ENCODE peak calls at places on chromosomes 6 and 20, in nine cellular contexts. One of them, this sample, is unnamed.

GRCh38 chr20:1266167-1266973 is at the start of gene SNPH:
- DNase-seq in suprapubic skin: peak
- DNase-seq in transverse colon: peak
- DNase-seq in breast epithelium: no peak
- DNase-seq in HCT116: peak
- DNase-seq in prostate gland: peak
- DNase-seq in HL-60: no peak
- DNase-seq in GM12891: peak
- DNase-seq in SK-N-MC: no peak
- DNase-seq in this sample: peak

GRCh38 chr6:158321960-158322359 is 9.7 kb downstream of the TULP4 start:
- DNase-seq in suprapubic skin: no peak
- DNase-seq in transverse colon: no peak
- DNase-seq in breast epithelium: no peak
- DNase-seq in HCT116: no peak
- DNase-seq in prostate gland: no peak
- DNase-seq in HL-60: no peak
- DNase-seq in GM12891: no peak
- DNase-seq in SK-N-MC: peak
- DNase-seq in this sample: no peak

GRCh38 chr6:103036846-103037245 is 1643.3 kb downstream of the GRIK2 start:
- DNase-seq in suprapubic skin: no peak
- DNase-seq in transverse colon: no peak
- DNase-seq in breast epithelium: no peak
- DNase-seq in HCT116: no peak
- DNase-seq in prostate gland: no peak
- DNase-seq in HL-60: no peak
- DNase-seq in GM12891: no peak
- DNase-seq in SK-N-MC: no peak
- DNase-seq in this sample: no peak

GRCh38 chr6:137958809-137959565 is 91.9 kb downstream of the TNFAIP3 start:
- DNase-seq in suprapubic skin: no peak
- DNase-seq in transverse colon: no peak
- DNase-seq in breast epithelium: no peak
- DNase-seq in HCT116: no peak
- DNase-seq in prostate gland: peak
- DNase-seq in HL-60: peak
- DNase-seq in GM12891: no peak
- DNase-seq in SK-N-MC: no peak
- DNase-seq in this sample: no peak

GRCh38 chr20:17610566-17611289 is 40.9 kb downstream of the DSTN start:
- DNase-seq in suprapubic skin: peak
- DNase-seq in transverse colon: peak
- DNase-seq in breast epithelium: peak
- DNase-seq in HCT116: no peak
- DNase-seq in prostate gland: no peak
- DNase-seq in HL-60: no peak
- DNase-seq in GM12891: peak
- DNase-seq in SK-N-MC: no peak
- DNase-seq in this sample: no peak

GRCh38 chr6:37376078-37376743 is 22.4 kb downstream of the RNF8 start:
- DNase-seq in suprapubic skin: no peak
- DNase-seq in transverse colon: no peak
- DNase-seq in breast epithelium: no peak
- DNase-seq in HCT116: no peak
- DNase-seq in prostate gland: no peak
- DNase-seq in HL-60: no peak
- DNase-seq in GM12891: no peak
- DNase-seq in SK-N-MC: no peak
- DNase-seq in this sample: no peak

GRCh38 chr6:118468682-118469465 is 79.2 kb upstream of the PLN start:
- DNase-seq in suprapubic skin: no peak
- DNase-seq in transverse colon: no peak
- DNase-seq in breast epithelium: no peak
- DNase-seq in HCT116: no peak
- DNase-seq in prostate gland: peak
- DNase-seq in HL-60: no peak
- DNase-seq in GM12891: no peak
- DNase-seq in SK-N-MC: no peak
- DNase-seq in this sample: no peak

GRCh38 chr6:166736606-166737005 is 109.6 kb upstream of the RPS6KA2 start:
- DNase-seq in suprapubic skin: no peak
- DNase-seq in transverse colon: no peak
- DNase-seq in breast epithelium: no peak
- DNase-seq in HCT116: peak
- DNase-seq in prostate gland: no peak
- DNase-seq in HL-60: no peak
- DNase-seq in GM12891: no peak
- DNase-seq in SK-N-MC: no peak
- DNase-seq in this sample: no peak

GRCh38 chr20:62959998-62960436 is 7.5 kb downstream of the SLC17A9 start:
- DNase-seq in suprapubic skin: no peak
- DNase-seq in transverse colon: no peak
- DNase-seq in breast epithelium: no peak
- DNase-seq in HCT116: no peak
- DNase-seq in prostate gland: no peak
- DNase-seq in HL-60: no peak
- DNase-seq in GM12891: no peak
- DNase-seq in SK-N-MC: no peak
- DNase-seq in this sample: no peak

GRCh38 chr20:62959101-62959971 is 6.8 kb downstream of the SLC17A9 start:
- DNase-seq in suprapubic skin: no peak
- DNase-seq in transverse colon: no peak
- DNase-seq in breast epithelium: no peak
- DNase-seq in HCT116: no peak
- DNase-seq in prostate gland: no peak
- DNase-seq in HL-60: no peak
- DNase-seq in GM12891: no peak
- DNase-seq in SK-N-MC: no peak
- DNase-seq in this sample: no peak

GRCh38 chr20:62957136-62958117 is 4.9 kb downstream of the SLC17A9 start:
- DNase-seq in suprapubic skin: no peak
- DNase-seq in transverse colon: no peak
- DNase-seq in breast epithelium: no peak
- DNase-seq in HCT116: no peak
- DNase-seq in prostate gland: no peak
- DNase-seq in HL-60: no peak
- DNase-seq in GM12891: no peak
- DNase-seq in SK-N-MC: no peak
- DNase-seq in this sample: no peak

GRCh38 chr20:62956387-62957135 is 4.1 kb downstream of the SLC17A9 start:
- DNase-seq in suprapubic skin: no peak
- DNase-seq in transverse colon: no peak
- DNase-seq in breast epithelium: no peak
- DNase-seq in HCT116: no peak
- DNase-seq in prostate gland: no peak
- DNase-seq in HL-60: no peak
- DNase-seq in GM12891: no peak
- DNase-seq in SK-N-MC: no peak
- DNase-seq in this sample: no peak

GRCh38 chr20:62958388-62959100 is 6.0 kb downstream of the SLC17A9 start:
- DNase-seq in suprapubic skin: no peak
- DNase-seq in transverse colon: no peak
- DNase-seq in breast epithelium: no peak
- DNase-seq in HCT116: no peak
- DNase-seq in prostate gland: no peak
- DNase-seq in HL-60: no peak
- DNase-seq in GM12891: no peak
- DNase-seq in SK-N-MC: no peak
- DNase-seq in this sample: no peak
- TF ChIP-seq POLR2AphosphoS5 in suprapubic skin: no peak
- TF ChIP-seq POLR2AphosphoS5 in transverse colon: no peak
- TF ChIP-seq POLR2AphosphoS5 in breast epithelium: no peak
- TF ChIP-seq POLR2AphosphoS5 in HCT116: no peak
- TF ChIP-seq POLR2AphosphoS5 in prostate gland: no peak
- TF ChIP-seq POLR2AphosphoS5 in HL-60: no peak
- TF ChIP-seq POLR2AphosphoS5 in GM12891: no peak
- TF ChIP-seq POLR2AphosphoS5 in SK-N-MC: no peak
- TF ChIP-seq POLR2AphosphoS5 in this sample: no peak

DNA sequence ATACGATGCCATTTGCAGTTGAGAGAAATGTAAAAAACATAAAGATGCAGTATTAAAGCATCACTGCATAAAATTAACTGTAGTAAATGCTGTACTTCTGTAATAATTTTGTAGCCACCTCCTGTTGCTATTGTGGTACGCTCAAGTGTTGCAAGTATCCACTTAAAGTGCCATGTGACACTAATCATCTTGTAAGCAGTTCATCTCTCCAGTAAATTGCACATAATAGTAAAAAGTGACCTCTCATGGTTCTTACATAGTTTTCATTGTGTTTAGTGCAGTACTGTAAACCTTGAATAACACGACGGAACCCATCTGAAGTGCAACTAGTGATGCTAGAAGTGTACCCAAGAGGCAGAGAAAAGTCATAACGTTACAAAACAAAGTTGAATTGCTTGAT is 190.1 kb upstream of the VGLL2 start:
- DNase-seq in suprapubic skin: no peak
- DNase-seq in transverse colon: no peak
- DNase-seq in breast epithelium: no peak
- DNase-seq in HCT116: no peak
- DNase-seq in prostate gland: no peak
- DNase-seq in HL-60: no peak
- DNase-seq in GM12891: no peak
- DNase-seq in SK-N-MC: no peak
- DNase-seq in this sample: no peak
- TF ChIP-seq POLR2AphosphoS5 in suprapubic skin: no peak
- TF ChIP-seq POLR2AphosphoS5 in transverse colon: no peak
- TF ChIP-seq POLR2AphosphoS5 in breast epithelium: no peak
- TF ChIP-seq POLR2AphosphoS5 in HCT116: no peak
- TF ChIP-seq POLR2AphosphoS5 in prostate gland: no peak
- TF ChIP-seq POLR2AphosphoS5 in HL-60: no peak
- TF ChIP-seq POLR2AphosphoS5 in GM12891: no peak
- TF ChIP-seq POLR2AphosphoS5 in SK-N-MC: no peak
- TF ChIP-seq POLR2AphosphoS5 in this sample: no peak

DNA sequence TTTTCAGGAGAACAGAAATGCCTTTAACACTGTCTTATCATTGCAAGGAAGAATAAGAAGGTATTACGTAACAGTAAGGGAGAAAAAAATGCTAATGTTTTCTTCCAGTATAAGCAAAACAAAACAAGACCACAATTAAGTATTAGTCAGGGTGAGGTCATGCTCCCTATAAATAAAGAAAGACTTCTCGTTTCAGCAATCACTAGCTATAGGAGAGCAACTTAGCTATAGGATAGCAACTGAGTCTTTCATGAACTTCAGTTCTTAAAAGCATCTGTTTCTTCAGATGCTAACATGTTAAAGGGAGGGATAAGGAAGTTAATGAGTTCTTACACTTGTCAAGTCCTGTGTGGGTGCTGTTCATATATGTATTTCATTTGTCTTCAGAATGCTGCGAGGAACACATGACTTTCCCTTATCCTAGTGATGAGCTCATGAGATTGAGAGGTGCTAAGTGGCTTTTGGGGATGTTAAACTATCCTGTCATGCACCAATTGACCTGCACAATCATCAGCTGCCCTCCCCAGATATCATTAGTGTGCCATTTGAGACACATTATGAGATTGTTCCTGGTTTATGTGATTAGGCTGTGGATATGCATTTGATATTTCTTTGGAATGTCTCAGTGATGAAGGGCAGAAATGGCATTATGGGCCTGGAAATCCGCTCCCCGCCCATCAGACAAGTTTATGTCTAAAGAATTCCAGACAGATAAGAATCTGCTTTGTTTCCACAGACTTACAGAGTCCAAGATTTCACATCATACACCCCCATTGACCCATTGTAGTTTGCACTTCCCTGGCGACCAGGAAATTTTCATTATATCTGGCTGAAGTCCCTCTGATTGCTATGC is 37.4 kb downstream of the LAMA4 start:
- DNase-seq in suprapubic skin: no peak
- DNase-seq in transverse colon: no peak
- DNase-seq in breast epithelium: no peak
- DNase-seq in HCT116: no peak
- DNase-seq in prostate gland: no peak
- DNase-seq in HL-60: no peak
- DNase-seq in GM12891: no peak
- DNase-seq in SK-N-MC: no peak
- DNase-seq in this sample: no peak
- TF ChIP-seq POLR2AphosphoS5 in suprapubic skin: no peak
- TF ChIP-seq POLR2AphosphoS5 in transverse colon: no peak
- TF ChIP-seq POLR2AphosphoS5 in breast epithelium: no peak
- TF ChIP-seq POLR2AphosphoS5 in HCT116: no peak
- TF ChIP-seq POLR2AphosphoS5 in prostate gland: no peak
- TF ChIP-seq POLR2AphosphoS5 in HL-60: no peak
- TF ChIP-seq POLR2AphosphoS5 in GM12891: no peak
- TF ChIP-seq POLR2AphosphoS5 in SK-N-MC: no peak
- TF ChIP-seq POLR2AphosphoS5 in this sample: no peak

GRCh38 chr6:322205-322930 is 30.1 kb downstream of the DUSP22 start:
- DNase-seq in suprapubic skin: no peak
- DNase-seq in transverse colon: peak
- DNase-seq in breast epithelium: no peak
- DNase-seq in HCT116: no peak
- DNase-seq in prostate gland: no peak
- DNase-seq in HL-60: no peak
- DNase-seq in GM12891: no peak
- DNase-seq in SK-N-MC: no peak
- DNase-seq in this sample: no peak

GRCh38 chr6:319177-320131 is 27.2 kb downstream of the DUSP22 start:
- DNase-seq in suprapubic skin: no peak
- DNase-seq in transverse colon: no peak
- DNase-seq in breast epithelium: no peak
- DNase-seq in HCT116: no peak
- DNase-seq in prostate gland: no peak
- DNase-seq in HL-60: no peak
- DNase-seq in GM12891: no peak
- DNase-seq in SK-N-MC: no peak
- DNase-seq in this sample: no peak

GRCh38 chr6:318265-318890 is 26.1 kb downstream of the DUSP22 start:
- DNase-seq in suprapubic skin: no peak
- DNase-seq in transverse colon: no peak
- DNase-seq in breast epithelium: no peak
- DNase-seq in HCT116: no peak
- DNase-seq in prostate gland: no peak
- DNase-seq in HL-60: no peak
- DNase-seq in GM12891: no peak
- DNase-seq in SK-N-MC: no peak
- DNase-seq in this sample: no peak

GRCh38 chr6:321158-321438 is 28.8 kb downstream of the DUSP22 start:
- DNase-seq in suprapubic skin: no peak
- DNase-seq in transverse colon: no peak
- DNase-seq in breast epithelium: no peak
- DNase-seq in HCT116: no peak
- DNase-seq in prostate gland: no peak
- DNase-seq in HL-60: no peak
- DNase-seq in GM12891: no peak
- DNase-seq in SK-N-MC: no peak
- DNase-seq in this sample: no peak

DNA sequence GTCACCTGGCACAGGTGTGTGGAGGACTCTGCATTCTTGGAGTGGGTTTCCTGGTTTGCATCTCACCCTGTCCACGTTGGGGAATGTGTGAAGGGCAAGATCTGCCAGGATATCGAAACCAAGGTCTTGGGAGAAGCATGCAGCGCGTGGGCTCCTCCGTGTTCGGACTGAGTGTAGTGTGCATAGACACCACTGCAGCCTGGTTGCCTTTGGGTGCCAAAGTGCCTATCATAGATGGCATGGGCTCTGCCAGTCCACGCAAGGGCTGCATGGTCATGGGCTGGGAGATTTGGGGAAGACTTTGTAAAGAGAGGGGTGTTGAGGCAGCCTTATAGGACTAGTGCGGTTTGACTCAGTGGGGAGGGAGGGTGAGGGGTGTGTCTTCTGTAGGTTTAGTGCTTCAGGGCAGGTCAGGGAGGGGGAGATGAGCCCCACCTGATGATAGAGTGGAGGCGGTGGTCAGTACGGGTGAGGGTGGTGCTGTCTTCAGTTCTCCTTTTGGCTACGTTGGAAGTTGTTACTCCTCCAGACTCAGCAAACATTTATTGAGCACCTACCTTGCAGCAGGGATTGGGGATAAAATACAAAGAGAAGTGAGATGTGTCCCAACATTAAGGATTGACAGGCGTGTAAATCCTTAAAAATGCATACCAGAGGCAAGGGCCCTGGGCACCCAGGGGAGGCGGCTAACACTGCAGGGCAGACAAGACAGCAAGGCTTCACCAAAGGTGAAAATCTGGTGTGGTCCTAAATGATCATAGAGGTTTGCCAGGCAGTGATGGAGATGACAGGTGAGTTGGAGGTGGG is 28.3 kb downstream of the DUSP22 start:
- DNase-seq in suprapubic skin: no peak
- DNase-seq in transverse colon: peak
- DNase-seq in breast epithelium: no peak
- DNase-seq in HCT116: no peak
- DNase-seq in prostate gland: no peak
- DNase-seq in HL-60: no peak
- DNase-seq in GM12891: no peak
- DNase-seq in SK-N-MC: no peak
- DNase-seq in this sample: no peak
- TF ChIP-seq POLR2AphosphoS5 in suprapubic skin: no peak
- TF ChIP-seq POLR2AphosphoS5 in transverse colon: no peak
- TF ChIP-seq POLR2AphosphoS5 in breast epithelium: no peak
- TF ChIP-seq POLR2AphosphoS5 in HCT116: no peak
- TF ChIP-seq POLR2AphosphoS5 in prostate gland: no peak
- TF ChIP-seq POLR2AphosphoS5 in HL-60: no peak
- TF ChIP-seq POLR2AphosphoS5 in GM12891: peak
- TF ChIP-seq POLR2AphosphoS5 in SK-N-MC: no peak
- TF ChIP-seq POLR2AphosphoS5 in this sample: peak

This sample was measured in GM12892.